ENCODE peak calls at places on chromosomes 7 and 10, in six cellular contexts. T, L, P, I, Z and G are unnamed samples.

GRCh38 chr7:822692-823276 is 9.5 kb upstream of the SUN1 start:
- DNase-seq in T (no peak), L (no peak), P (no peak), I (no peak), Z (peak; percentile 55), G (no peak)

GRCh38 chr10:35822316-35822715 is 180.2 kb upstream of the FZD8 start:
- DNase-seq in T (no peak), L (no peak), P (no peak), I (peak; percentile 36), Z (peak; percentile 49), G (peak; percentile 44)

GRCh38 chr10:114911801-114912479 is 26.1 kb upstream of the TRUB1 start:
- DNase-seq in T (no peak), L (no peak), P (no peak), I (no peak), Z (peak; percentile 11), G (no peak)

GRCh38 chr10:6365384-6365783 is 162.7 kb downstream of the PFKFB3 start:
- DNase-seq in T (peak; percentile 36), L (no peak), P (no peak), I (no peak), Z (peak; percentile 9), G (peak; percentile 29)

GRCh38 chr7:22082553-22082885 is 136.8 kb upstream of the CDCA7L start:
- DNase-seq in T (no peak), L (no peak), P (no peak), I (no peak), Z (no peak), G (no peak)

GRCh38 chr7:85897967-85898366 is 711.1 kb upstream of the SEMA3D start:
- DNase-seq in T (no peak), L (no peak), P (no peak), I (no peak), Z (peak; percentile 9), G (no peak)

GRCh38 chr10:74585231-74586087 is 240.9 kb upstream of the KAT6B start:
- DNase-seq in T (peak; percentile 73), L (peak; percentile 96), P (no peak), I (no peak), Z (peak; percentile 32), G (no peak)

GRCh38 chr10:60537697-60538096 is 148.0 kb upstream of the ANK3 start:
- DNase-seq in T (no peak), L (no peak), P (no peak), I (peak; percentile 97), Z (no peak), G (peak; percentile 42)

GRCh38 chr10:48658889-48659269 is 25.8 kb upstream of the WDFY4 start:
- DNase-seq in T (no peak), L (no peak), P (no peak), I (no peak), Z (no peak), G (no peak)

GRCh38 chr7:112892263-112892662 is 102.1 kb upstream of the TMEM168 start:
- DNase-seq in T (peak; percentile 43), L (no peak), P (no peak), I (peak; percentile 38), Z (no peak), G (peak; percentile 30)

GRCh38 chr10:84933402-84933801 is 605.0 kb downstream of the CCSER2 start:
- DNase-seq in T (no peak), L (no peak), P (no peak), I (no peak), Z (no peak), G (no peak)

GRCh38 chr7:72032934-72033333 is 379.2 kb downstream of the CALN1 start:
- DNase-seq in T (no peak), L (no peak), P (no peak), I (no peak), Z (no peak), G (no peak)

GRCh38 chr7:99375070-99375807 is 709 bp downstream of the ARPC1B start:
- DNase-seq in T (peak; percentile 84), L (no peak), P (no peak), I (peak; percentile 78), Z (peak; percentile 74), G (peak; percentile 36)

GRCh38 chr7:116145245-116145852 is 65.0 kb upstream of the TES start:
- DNase-seq in T (no peak), L (no peak), P (no peak), I (no peak), Z (no peak), G (no peak)

GRCh38 chr10:113348694-113349093 is 204.2 kb upstream of the HABP2 start:
- DNase-seq in T (no peak), L (no peak), P (no peak), I (no peak), Z (no peak), G (no peak)

GRCh38 chr10:79562135-79562756 is 2.0 kb upstream of the SFTPA2 start:
- DNase-seq in T (peak; percentile 80), L (no peak), P (peak; percentile 53), I (no peak), Z (peak; percentile 83), G (peak; percentile 26)

GRCh38 chr7:102992820-102993531 is 80.2 kb downstream of the LRRC17 start:
- DNase-seq in T (peak; percentile 56), L (no peak), P (no peak), I (peak; percentile 62), Z (no peak), G (peak; percentile 98)

GRCh38 chr10:12843296-12843945 is 158.1 kb downstream of the CCDC3 start:
- DNase-seq in T (no peak), L (no peak), P (no peak), I (no peak), Z (no peak), G (no peak)

GRCh38 chr10:44993226-44993921 is 7.3 kb upstream of the ZNF22 start:
- DNase-seq in T (no peak), L (no peak), P (no peak), I (no peak), Z (no peak), G (no peak)

GRCh38 chr10:24351883-24352778 is 143.2 kb downstream of the KIAA1217 start:
- DNase-seq in T (no peak), L (no peak), P (peak; percentile 38), I (no peak), Z (peak; percentile 78), G (peak; percentile 82)

GRCh38 chr10:73932625-73933112 is 21.7 kb downstream of the PLAU start:
- DNase-seq in T (no peak), L (no peak), P (no peak), I (no peak), Z (no peak), G (no peak)

GRCh38 chr10:129773359-129773990 is 190.6 kb downstream of the EBF3 start:
- DNase-seq in T (no peak), L (no peak), P (no peak), I (no peak), Z (no peak), G (no peak)

GRCh38 chr7:5435291-5436002 is 11.8 kb upstream of the TNRC18 start:
- DNase-seq in T (no peak), L (peak; percentile 41), P (no peak), I (no peak), Z (no peak), G (no peak)

GRCh38 chr7:11343818-11344413 is 370.2 kb downstream of the PHF14 start:
- DNase-seq in T (peak; percentile 83), L (no peak), P (peak; percentile 65), I (peak; percentile 78), Z (peak; percentile 60), G (no peak)

GRCh38 chr10:51897560-51897959 is 198.2 kb upstream of the CSTF2T start:
- DNase-seq in T (no peak), L (no peak), P (no peak), I (no peak), Z (no peak), G (no peak)

GRCh38 chr7:54880326-54880989 is 121.4 kb upstream of the SEC61G start:
- DNase-seq in T (no peak), L (no peak), P (no peak), I (no peak), Z (no peak), G (no peak)

GRCh38 chr7:4833176-4833575 is 28.7 kb downstream of the PAPOLB start:
- DNase-seq in T (no peak), L (no peak), P (no peak), I (no peak), Z (no peak), G (no peak)

GRCh38 chr7:70618020-70618551 is 513.9 kb upstream of the GALNT17 start:
- DNase-seq in T (no peak), L (no peak), P (no peak), I (no peak), Z (no peak), G (no peak)

DNA sequence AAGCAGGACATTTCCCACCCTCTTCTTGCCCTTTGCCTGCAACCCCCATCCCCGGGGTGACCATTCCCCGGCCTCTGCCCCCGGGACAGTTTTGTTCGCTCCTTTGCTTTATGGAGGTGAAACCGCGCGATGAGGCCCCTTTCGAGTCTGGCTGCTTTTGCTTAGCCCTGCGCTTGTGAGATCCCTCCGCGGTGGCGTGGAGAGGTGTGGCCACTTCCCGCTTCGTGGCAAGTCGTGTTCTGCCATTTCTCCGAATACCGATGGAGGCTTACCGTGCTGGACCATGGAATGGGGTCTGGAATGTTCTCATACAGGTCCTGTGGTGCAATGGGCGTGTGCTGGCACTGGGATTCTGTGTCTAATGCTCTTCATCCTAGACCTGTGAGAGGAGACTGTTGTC is 106.7 kb downstream of the LHPP start:
- DNase-seq in T (no peak), L (no peak), P (no peak), I (no peak), Z (no peak), G (no peak)
- H3K9ac ChIP-seq in T (peak overlapping the region; percentile 71), L (no peak overlapping the region), P (no peak overlapping the region), I (no peak overlapping the region), Z (no peak overlapping the region), G (no peak overlapping the region)

GRCh38 chr7:30572212-30572839 is 22.4 kb upstream of the GARS1 start:
- DNase-seq in T (no peak), L (no peak), P (no peak), I (peak; percentile 4), Z (no peak), G (no peak)

DNA sequence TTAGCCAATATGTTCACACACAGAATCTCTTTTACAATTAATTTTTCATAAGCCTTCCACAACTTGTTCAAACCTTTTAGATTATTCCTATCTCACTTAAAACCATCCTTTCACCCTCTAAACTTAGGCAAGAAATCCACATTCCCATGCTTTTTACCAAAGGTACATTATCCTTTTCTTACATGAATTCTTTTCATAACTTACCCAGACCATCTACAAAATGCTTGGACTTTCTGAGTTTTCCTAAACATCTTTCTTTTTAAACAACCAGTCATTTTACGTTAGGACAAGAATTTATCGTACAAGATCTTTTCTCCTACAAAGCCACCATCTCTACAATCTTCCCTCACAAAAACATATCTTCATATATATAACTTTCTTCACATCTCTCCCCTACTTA is 18.8 kb upstream of the GARS1 start:
- DNase-seq in T (no peak), L (no peak), P (no peak), I (peak; percentile 5), Z (no peak), G (no peak)
- H3K9me3 ChIP-seq in T (no peaks in the 10 kb centered on the region), L (peaks cover 2% of the 10 kb centered on the region), P (peaks cover 8% of the 10 kb centered on the region), I (peaks cover 34% of the 10 kb centered on the region), Z (peaks cover 29% of the 10 kb centered on the region), G (peaks cover 3% of the 10 kb centered on the region)

DNA sequence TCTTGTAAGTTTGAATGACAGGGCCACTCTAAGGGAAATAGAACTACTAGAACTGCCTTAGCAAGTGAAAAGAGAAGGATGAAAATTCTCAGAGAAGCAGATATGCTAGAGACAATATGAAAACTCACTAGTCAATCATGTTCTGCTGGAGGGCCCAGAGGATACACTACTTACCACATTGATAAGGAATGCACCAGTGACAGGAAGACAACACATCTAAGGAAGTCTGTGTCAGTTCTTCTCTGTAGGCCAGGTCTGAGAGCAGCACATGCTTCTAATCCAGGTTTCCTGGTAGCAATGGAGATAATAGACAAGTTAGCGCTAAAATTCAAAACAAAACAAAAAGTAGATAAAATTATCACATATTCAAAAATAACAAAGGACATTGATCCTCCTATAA is 235.2 kb upstream of the AKR1E2 start:
- DNase-seq in T (no peak), L (no peak), P (no peak), I (no peak), Z (no peak), G (no peak)
- H3K4me3 ChIP-seq in T (no peak overlapping the region), L (no peak overlapping the region), P (no peak overlapping the region), I (no peak overlapping the region), Z (no peak overlapping the region), G (no peak overlapping the region)

GRCh38 chr10:132827423-132827789 is 41.5 kb upstream of the NKX6-2 start:
- DNase-seq in T (no peak), L (no peak), P (no peak), I (no peak), Z (no peak), G (no peak)
- H3K9ac ChIP-seq in T (no peak overlapping the region), L (no peak overlapping the region), P (no peak overlapping the region), I (no peak overlapping the region), Z (no peak overlapping the region), G (no peak overlapping the region)